ENCODE peak calls at places on chromosome 1, in nine cellular contexts. One of them, this sample, is unnamed.

GRCh38 chr1:1779691-1780597 is 1.7 kb upstream of the NADK start:
- DNase-seq in OCI-LY7: peak
- DNase-seq in CD4-positive, alpha-beta T cell: peak
- DNase-seq in lung: peak
- DNase-seq in SK-N-SH: no peak
- DNase-seq in WERI-Rb-1: no peak
- DNase-seq in fibroblast of lung: peak
- DNase-seq in AG04450: no peak
- DNase-seq in left ventricle myocardium inferior: peak
- DNase-seq in this sample: no peak

GRCh38 chr1:4044967-4045366 is 144.9 kb upstream of the C1orf174 start:
- DNase-seq in OCI-LY7: peak
- DNase-seq in left ventricle myocardium inferior: no peak
- DNase-seq in AG04450: no peak
- DNase-seq in fibroblast of lung: no peak
- DNase-seq in WERI-Rb-1: no peak
- DNase-seq in SK-N-SH: no peak
- DNase-seq in lung: no peak
- DNase-seq in CD4-positive, alpha-beta T cell: no peak
- DNase-seq in this sample: no peak

GRCh38 chr1:101002551-101002950 is 23.0 kb downstream of the DPH5 start:
- DNase-seq in fibroblast of lung: no peak
- DNase-seq in AG04450: no peak
- DNase-seq in SK-N-SH: no peak
- DNase-seq in lung: no peak
- DNase-seq in WERI-Rb-1: no peak
- DNase-seq in left ventricle myocardium inferior: no peak
- DNase-seq in CD4-positive, alpha-beta T cell: no peak
- DNase-seq in OCI-LY7: peak
- DNase-seq in this sample: peak

GRCh38 chr1:107963009-107963408 is 2.0 kb downstream of the VAV3 start:
- DNase-seq in lung: no peak
- DNase-seq in CD4-positive, alpha-beta T cell: no peak
- DNase-seq in SK-N-SH: no peak
- DNase-seq in OCI-LY7: no peak
- DNase-seq in fibroblast of lung: no peak
- DNase-seq in left ventricle myocardium inferior: no peak
- DNase-seq in WERI-Rb-1: peak
- DNase-seq in AG04450: no peak
- DNase-seq in this sample: no peak

GRCh38 chr1:184270556-184270955 is 116.3 kb upstream of the C1orf21 start:
- DNase-seq in left ventricle myocardium inferior: no peak
- DNase-seq in SK-N-SH: no peak
- DNase-seq in fibroblast of lung: no peak
- DNase-seq in WERI-Rb-1: no peak
- DNase-seq in OCI-LY7: no peak
- DNase-seq in CD4-positive, alpha-beta T cell: no peak
- DNase-seq in lung: no peak
- DNase-seq in AG04450: no peak
- DNase-seq in this sample: no peak

GRCh38 chr1:45258059-45258650 is 51.8 kb upstream of the ZSWIM5 start:
- DNase-seq in left ventricle myocardium inferior: no peak
- DNase-seq in SK-N-SH: no peak
- DNase-seq in OCI-LY7: peak
- DNase-seq in AG04450: no peak
- DNase-seq in lung: no peak
- DNase-seq in WERI-Rb-1: no peak
- DNase-seq in fibroblast of lung: no peak
- DNase-seq in CD4-positive, alpha-beta T cell: no peak
- DNase-seq in this sample: no peak

GRCh38 chr1:93798301-93798700 is 80.7 kb downstream of the DNTTIP2 start:
- DNase-seq in AG04450: peak
- DNase-seq in CD4-positive, alpha-beta T cell: no peak
- DNase-seq in SK-N-SH: no peak
- DNase-seq in left ventricle myocardium inferior: no peak
- DNase-seq in WERI-Rb-1: no peak
- DNase-seq in OCI-LY7: no peak
- DNase-seq in lung: no peak
- DNase-seq in fibroblast of lung: peak
- DNase-seq in this sample: no peak

GRCh38 chr1:33758698-33759097 is 105.2 kb upstream of the HMGB4 start:
- DNase-seq in left ventricle myocardium inferior: peak
- DNase-seq in lung: no peak
- DNase-seq in AG04450: peak
- DNase-seq in CD4-positive, alpha-beta T cell: no peak
- DNase-seq in OCI-LY7: no peak
- DNase-seq in fibroblast of lung: no peak
- DNase-seq in WERI-Rb-1: no peak
- DNase-seq in SK-N-SH: no peak
- DNase-seq in this sample: no peak

GRCh38 chr1:213989740-213990472 is 2.1 kb downstream of the PROX1 start:
- DNase-seq in OCI-LY7: no peak
- DNase-seq in SK-N-SH: no peak
- DNase-seq in lung: no peak
- DNase-seq in fibroblast of lung: no peak
- DNase-seq in CD4-positive, alpha-beta T cell: no peak
- DNase-seq in AG04450: no peak
- DNase-seq in left ventricle myocardium inferior: no peak
- DNase-seq in WERI-Rb-1: no peak
- DNase-seq in this sample: no peak

GRCh38 chr1:179707406-179707805 is 35.7 kb upstream of the FAM163A start:
- DNase-seq in SK-N-SH: no peak
- DNase-seq in CD4-positive, alpha-beta T cell: no peak
- DNase-seq in left ventricle myocardium inferior: no peak
- DNase-seq in AG04450: no peak
- DNase-seq in lung: no peak
- DNase-seq in WERI-Rb-1: no peak
- DNase-seq in OCI-LY7: no peak
- DNase-seq in fibroblast of lung: no peak
- DNase-seq in this sample: no peak

GRCh38 chr1:44717196-44717595 is 13.8 kb downstream of the RNU5D-1 start:
- DNase-seq in fibroblast of lung: no peak
- DNase-seq in left ventricle myocardium inferior: no peak
- DNase-seq in CD4-positive, alpha-beta T cell: no peak
- DNase-seq in lung: no peak
- DNase-seq in WERI-Rb-1: no peak
- DNase-seq in OCI-LY7: no peak
- DNase-seq in AG04450: no peak
- DNase-seq in SK-N-SH: no peak
- DNase-seq in this sample: no peak

GRCh38 chr1:109270623-109271317 is 12.2 kb downstream of the PSRC1 start:
- DNase-seq in SK-N-SH: no peak
- DNase-seq in AG04450: no peak
- DNase-seq in CD4-positive, alpha-beta T cell: no peak
- DNase-seq in left ventricle myocardium inferior: peak
- DNase-seq in fibroblast of lung: no peak
- DNase-seq in OCI-LY7: no peak
- DNase-seq in lung: no peak
- DNase-seq in WERI-Rb-1: no peak
- DNase-seq in this sample: no peak

GRCh38 chr1:244599937-244600350 is 53.0 kb upstream of the DESI2 start:
- DNase-seq in CD4-positive, alpha-beta T cell: peak
- DNase-seq in WERI-Rb-1: no peak
- DNase-seq in lung: no peak
- DNase-seq in fibroblast of lung: peak
- DNase-seq in SK-N-SH: no peak
- DNase-seq in left ventricle myocardium inferior: no peak
- DNase-seq in OCI-LY7: no peak
- DNase-seq in AG04450: peak
- DNase-seq in this sample: peak

GRCh38 chr1:230308039-230308438 is 118.1 kb downstream of the PGBD5 start:
- DNase-seq in OCI-LY7: no peak
- DNase-seq in WERI-Rb-1: no peak
- DNase-seq in AG04450: peak
- DNase-seq in CD4-positive, alpha-beta T cell: no peak
- DNase-seq in lung: peak
- DNase-seq in left ventricle myocardium inferior: peak
- DNase-seq in fibroblast of lung: peak
- DNase-seq in SK-N-SH: no peak
- DNase-seq in this sample: peak

GRCh38 chr1:35220976-35221375 is 28.0 kb upstream of the SFPQ start:
- DNase-seq in lung: no peak
- DNase-seq in CD4-positive, alpha-beta T cell: no peak
- DNase-seq in WERI-Rb-1: peak
- DNase-seq in OCI-LY7: peak
- DNase-seq in left ventricle myocardium inferior: no peak
- DNase-seq in fibroblast of lung: no peak
- DNase-seq in SK-N-SH: peak
- DNase-seq in AG04450: no peak
- DNase-seq in this sample: peak

GRCh38 chr1:47478090-47478489 is 40.2 kb downstream of the FOXD2 start:
- DNase-seq in AG04450: no peak
- DNase-seq in fibroblast of lung: no peak
- DNase-seq in left ventricle myocardium inferior: no peak
- DNase-seq in lung: peak
- DNase-seq in CD4-positive, alpha-beta T cell: no peak
- DNase-seq in SK-N-SH: no peak
- DNase-seq in OCI-LY7: no peak
- DNase-seq in WERI-Rb-1: no peak
- DNase-seq in this sample: peak
- H3K27ac ChIP-seq in AG04450: no peak
- H3K27ac ChIP-seq in fibroblast of lung: no peak
- H3K27ac ChIP-seq in left ventricle myocardium inferior: no peak
- H3K27ac ChIP-seq in lung: no peak
- H3K27ac ChIP-seq in CD4-positive, alpha-beta T cell: no peak
- H3K27ac ChIP-seq in SK-N-SH: no peak
- H3K27ac ChIP-seq in OCI-LY7: no peak
- H3K27ac ChIP-seq in WERI-Rb-1: no peak
- H3K27ac ChIP-seq in this sample: peak

DNA sequence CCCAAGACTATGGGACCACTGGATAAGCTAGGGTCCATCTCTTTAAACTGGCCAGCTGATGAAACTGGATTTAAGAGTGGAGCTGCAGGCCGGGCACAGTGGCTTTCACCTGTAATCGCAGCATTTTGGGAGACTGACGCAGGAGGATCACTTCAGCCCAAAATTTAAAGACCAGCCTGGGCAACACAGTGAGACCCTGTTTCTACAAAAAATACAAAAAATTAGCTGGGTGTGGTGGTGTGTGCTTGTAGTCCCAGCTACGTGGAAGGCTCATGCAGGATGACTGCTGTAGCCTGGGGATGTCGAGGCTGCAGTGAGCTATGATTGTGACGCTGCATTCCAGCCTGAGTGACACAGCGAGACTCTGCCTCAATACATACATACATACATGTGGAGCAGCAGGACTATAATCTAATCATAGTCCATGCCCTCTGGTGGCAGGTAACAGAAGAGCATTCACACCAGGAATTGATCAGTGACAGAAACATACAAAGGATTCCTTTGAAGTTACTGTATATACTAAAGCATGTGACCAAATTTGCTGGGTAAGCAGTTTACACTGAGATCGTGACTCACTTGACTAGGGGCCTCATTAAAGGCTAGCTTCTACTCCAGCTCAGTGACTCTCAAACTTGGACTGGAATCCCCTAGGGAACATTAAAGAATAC is 101.5 kb upstream of the SLFNL1 start:
- DNase-seq in AG04450: peak
- DNase-seq in fibroblast of lung: peak
- DNase-seq in lung: no peak
- DNase-seq in WERI-Rb-1: peak
- DNase-seq in left ventricle myocardium inferior: no peak
- DNase-seq in CD4-positive, alpha-beta T cell: no peak
- DNase-seq in OCI-LY7: peak
- DNase-seq in SK-N-SH: peak
- DNase-seq in this sample: peak
- TF ChIP-seq CTCF in AG04450: peak
- TF ChIP-seq CTCF in fibroblast of lung: peak
- TF ChIP-seq CTCF in lung: peak
- TF ChIP-seq CTCF in WERI-Rb-1: peak
- TF ChIP-seq CTCF in left ventricle myocardium inferior: peak
- TF ChIP-seq CTCF in CD4-positive, alpha-beta T cell: no peak
- TF ChIP-seq CTCF in OCI-LY7: peak
- TF ChIP-seq CTCF in SK-N-SH: peak
- TF ChIP-seq CTCF in this sample: peak

DNA sequence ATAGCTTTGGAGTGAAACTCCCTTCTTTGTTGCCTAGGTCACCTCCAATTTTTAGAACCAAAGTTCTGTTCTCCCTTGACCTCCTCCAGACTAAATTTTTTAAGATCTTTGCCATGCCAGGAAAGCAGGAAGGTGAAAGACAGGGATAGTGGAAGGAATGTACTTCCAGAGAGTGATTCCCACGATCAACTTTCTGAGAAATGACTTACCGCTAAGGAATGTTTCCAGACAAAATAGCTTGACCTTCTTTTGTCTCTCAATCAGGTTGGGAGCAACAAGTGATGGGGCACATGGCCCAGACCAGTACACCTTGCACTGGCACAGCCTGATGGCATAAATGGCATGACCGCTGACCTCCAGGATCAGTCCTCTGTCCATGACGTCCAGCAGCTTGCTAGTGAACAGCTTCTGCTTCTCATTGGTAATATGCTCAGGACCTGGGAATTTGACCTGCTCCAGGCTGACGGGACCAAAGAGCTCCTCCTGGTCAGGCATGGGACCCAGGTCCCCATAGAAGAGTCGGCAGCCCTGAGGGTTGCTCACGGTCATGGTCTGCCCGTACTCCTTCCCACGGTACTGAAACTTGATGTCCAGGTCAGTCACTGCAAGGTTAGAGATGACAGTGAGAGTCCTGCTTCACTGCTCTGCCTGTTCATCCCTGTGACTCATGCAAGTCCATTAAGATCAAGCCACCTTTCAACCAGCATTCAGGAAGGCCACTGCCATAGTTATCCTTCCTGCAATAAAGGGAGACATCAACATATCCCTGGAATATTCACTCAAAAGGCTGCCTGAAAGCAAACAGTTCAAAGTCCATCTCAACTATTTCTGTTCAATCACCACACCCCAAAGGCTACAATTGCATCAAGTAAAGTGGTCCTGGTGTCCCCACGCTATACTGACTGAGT is 6.2 kb upstream of the C1orf74 start:
- DNase-seq in WERI-Rb-1: no peak
- DNase-seq in lung: no peak
- DNase-seq in OCI-LY7: no peak
- DNase-seq in fibroblast of lung: no peak
- DNase-seq in left ventricle myocardium inferior: no peak
- DNase-seq in CD4-positive, alpha-beta T cell: no peak
- DNase-seq in AG04450: no peak
- DNase-seq in SK-N-SH: no peak
- DNase-seq in this sample: no peak
- H3K27ac ChIP-seq in WERI-Rb-1: no peak
- H3K27ac ChIP-seq in lung: no peak
- H3K27ac ChIP-seq in OCI-LY7: no peak
- H3K27ac ChIP-seq in fibroblast of lung: no peak
- H3K27ac ChIP-seq in left ventricle myocardium inferior: peak
- H3K27ac ChIP-seq in CD4-positive, alpha-beta T cell: no peak
- H3K27ac ChIP-seq in AG04450: no peak
- H3K27ac ChIP-seq in SK-N-SH: no peak
- H3K27ac ChIP-seq in this sample: no peak

GRCh38 chr1:164895026-164895907 is 336.3 kb downstream of the PBX1 start:
- DNase-seq in lung: no peak
- DNase-seq in left ventricle myocardium inferior: peak
- DNase-seq in OCI-LY7: no peak
- DNase-seq in SK-N-SH: no peak
- DNase-seq in AG04450: no peak
- DNase-seq in fibroblast of lung: no peak
- DNase-seq in CD4-positive, alpha-beta T cell: no peak
- DNase-seq in WERI-Rb-1: no peak
- DNase-seq in this sample: no peak

GRCh38 chr1:164886101-164886500 is 327.1 kb downstream of the PBX1 start:
- DNase-seq in left ventricle myocardium inferior: no peak
- DNase-seq in OCI-LY7: no peak
- DNase-seq in CD4-positive, alpha-beta T cell: no peak
- DNase-seq in SK-N-SH: no peak
- DNase-seq in fibroblast of lung: no peak
- DNase-seq in lung: no peak
- DNase-seq in WERI-Rb-1: peak
- DNase-seq in AG04450: no peak
- DNase-seq in this sample: no peak

GRCh38 chr1:164891615-164892014 is 332.6 kb downstream of the PBX1 start:
- DNase-seq in CD4-positive, alpha-beta T cell: no peak
- DNase-seq in fibroblast of lung: no peak
- DNase-seq in lung: no peak
- DNase-seq in OCI-LY7: no peak
- DNase-seq in AG04450: no peak
- DNase-seq in SK-N-SH: no peak
- DNase-seq in WERI-Rb-1: no peak
- DNase-seq in left ventricle myocardium inferior: no peak
- DNase-seq in this sample: no peak
- TF ChIP-seq CTCF in CD4-positive, alpha-beta T cell: no peak
- TF ChIP-seq CTCF in fibroblast of lung: no peak
- TF ChIP-seq CTCF in lung: no peak
- TF ChIP-seq CTCF in OCI-LY7: no peak
- TF ChIP-seq CTCF in AG04450: no peak
- TF ChIP-seq CTCF in SK-N-SH: no peak
- TF ChIP-seq CTCF in WERI-Rb-1: peak
- TF ChIP-seq CTCF in left ventricle myocardium inferior: no peak
- TF ChIP-seq CTCF in this sample: no peak

This sample was measured in RWPE1.